ENCODE peak calls at places on chromosomes 16 and 17, in five cellular contexts. One of them, this sample, is unnamed.

GRCh38 chr16:11136600-11136999 is 119.4 kb downstream of the SOCS1 start:
- DNase-seq in head of caudate nucleus: no peak
- DNase-seq in NCI-H524 treated with DMSO at 0.1 percent for 48 hours: no peak
- DNase-seq in fibroblast of the conjunctiva: no peak
- DNase-seq in mucosa of gallbladder: no peak
- DNase-seq in this sample: peak

GRCh38 chr17:15779119-15779518 is 47.0 kb downstream of the TBC1D26 start:
- DNase-seq in fibroblast of the conjunctiva: no peak
- DNase-seq in mucosa of gallbladder: no peak
- DNase-seq in NCI-H524 treated with DMSO at 0.1 percent for 48 hours: no peak
- DNase-seq in head of caudate nucleus: no peak
- DNase-seq in this sample: no peak

GRCh38 chr16:57866529-57866918 is 64.2 kb upstream of the KIFC3 start:
- DNase-seq in mucosa of gallbladder: no peak
- DNase-seq in fibroblast of the conjunctiva: no peak
- DNase-seq in NCI-H524 treated with DMSO at 0.1 percent for 48 hours: no peak
- DNase-seq in head of caudate nucleus: no peak
- DNase-seq in this sample: no peak

GRCh38 chr16:426115-426905 is 861 bp downstream of the RAB11FIP3 start:
- DNase-seq in NCI-H524 treated with DMSO at 0.1 percent for 48 hours: no peak
- DNase-seq in mucosa of gallbladder: no peak
- DNase-seq in head of caudate nucleus: peak
- DNase-seq in fibroblast of the conjunctiva: no peak
- DNase-seq in this sample: peak

GRCh38 chr16:1809281-1809801 is 15.8 kb upstream of the IGFALS start:
- DNase-seq in head of caudate nucleus: no peak
- DNase-seq in fibroblast of the conjunctiva: no peak
- DNase-seq in NCI-H524 treated with DMSO at 0.1 percent for 48 hours: no peak
- DNase-seq in mucosa of gallbladder: no peak
- DNase-seq in this sample: no peak

GRCh38 chr17:29590261-29590978 is 972 bp upstream of the GIT1 start:
- DNase-seq in fibroblast of the conjunctiva: no peak
- DNase-seq in head of caudate nucleus: no peak
- DNase-seq in NCI-H524 treated with DMSO at 0.1 percent for 48 hours: no peak
- DNase-seq in mucosa of gallbladder: no peak
- DNase-seq in this sample: no peak

GRCh38 chr16:69937465-69937951 is 13.6 kb upstream of the CLEC18A start:
- DNase-seq in head of caudate nucleus: peak
- DNase-seq in fibroblast of the conjunctiva: no peak
- DNase-seq in mucosa of gallbladder: no peak
- DNase-seq in NCI-H524 treated with DMSO at 0.1 percent for 48 hours: no peak
- DNase-seq in this sample: no peak

GRCh38 chr16:71723537-71724319 is 773 bp downstream of the PHLPP2 start:
- DNase-seq in fibroblast of the conjunctiva: no peak
- DNase-seq in head of caudate nucleus: peak
- DNase-seq in NCI-H524 treated with DMSO at 0.1 percent for 48 hours: peak
- DNase-seq in mucosa of gallbladder: peak
- DNase-seq in this sample: peak

GRCh38 chr16:67200491-67200890 is 1.6 kb downstream of the ELMO3 start:
- DNase-seq in mucosa of gallbladder: no peak
- DNase-seq in fibroblast of the conjunctiva: no peak
- DNase-seq in head of caudate nucleus: no peak
- DNase-seq in NCI-H524 treated with DMSO at 0.1 percent for 48 hours: no peak
- DNase-seq in this sample: no peak

GRCh38 chr17:7854851-7855642 is at the start of gene TMEM88:
- DNase-seq in fibroblast of the conjunctiva: no peak
- DNase-seq in NCI-H524 treated with DMSO at 0.1 percent for 48 hours: no peak
- DNase-seq in head of caudate nucleus: no peak
- DNase-seq in mucosa of gallbladder: no peak
- DNase-seq in this sample: no peak

GRCh38 chr16:28090646-28091377 is 27.3 kb upstream of the GSG1L start:
- DNase-seq in mucosa of gallbladder: no peak
- DNase-seq in fibroblast of the conjunctiva: no peak
- DNase-seq in head of caudate nucleus: no peak
- DNase-seq in NCI-H524 treated with DMSO at 0.1 percent for 48 hours: no peak
- DNase-seq in this sample: peak

GRCh38 chr17:78501241-78502036 is 75.8 kb downstream of the DNAH17 start:
- DNase-seq in NCI-H524 treated with DMSO at 0.1 percent for 48 hours: no peak
- DNase-seq in mucosa of gallbladder: no peak
- DNase-seq in head of caudate nucleus: no peak
- DNase-seq in fibroblast of the conjunctiva: no peak
- DNase-seq in this sample: no peak

GRCh38 chr17:48555183-48555615 is 10.3 kb upstream of the HOXB2 start:
- DNase-seq in NCI-H524 treated with DMSO at 0.1 percent for 48 hours: peak
- DNase-seq in fibroblast of the conjunctiva: no peak
- DNase-seq in mucosa of gallbladder: no peak
- DNase-seq in head of caudate nucleus: no peak
- DNase-seq in this sample: no peak

GRCh38 chr16:70391881-70392481 is 45.3 kb downstream of the DDX19A start:
- DNase-seq in NCI-H524 treated with DMSO at 0.1 percent for 48 hours: no peak
- DNase-seq in head of caudate nucleus: peak
- DNase-seq in mucosa of gallbladder: no peak
- DNase-seq in fibroblast of the conjunctiva: peak
- DNase-seq in this sample: no peak

GRCh38 chr16:31453255-31454204 is 5.8 kb upstream of the ARMC5 start:
- DNase-seq in head of caudate nucleus: no peak
- DNase-seq in fibroblast of the conjunctiva: peak
- DNase-seq in NCI-H524 treated with DMSO at 0.1 percent for 48 hours: no peak
- DNase-seq in mucosa of gallbladder: no peak
- DNase-seq in this sample: no peak

GRCh38 chr17:7889166-7889584 is 586 bp downstream of the CHD3 start:
- DNase-seq in mucosa of gallbladder: peak
- DNase-seq in head of caudate nucleus: peak
- DNase-seq in NCI-H524 treated with DMSO at 0.1 percent for 48 hours: peak
- DNase-seq in fibroblast of the conjunctiva: peak
- DNase-seq in this sample: peak

GRCh38 chr17:18981642-18982424 is 22.7 kb downstream of the FAM83G start:
- DNase-seq in NCI-H524 treated with DMSO at 0.1 percent for 48 hours: no peak
- DNase-seq in fibroblast of the conjunctiva: no peak
- DNase-seq in mucosa of gallbladder: peak
- DNase-seq in head of caudate nucleus: no peak
- DNase-seq in this sample: peak

GRCh38 chr17:74599023-74599399 is 6.9 kb upstream of the CD300LD start:
- DNase-seq in head of caudate nucleus: no peak
- DNase-seq in NCI-H524 treated with DMSO at 0.1 percent for 48 hours: no peak
- DNase-seq in fibroblast of the conjunctiva: no peak
- DNase-seq in mucosa of gallbladder: no peak
- DNase-seq in this sample: no peak

GRCh38 chr17:3531266-3532101 is 26.1 kb downstream of the TRPV3 start:
- DNase-seq in mucosa of gallbladder: no peak
- DNase-seq in NCI-H524 treated with DMSO at 0.1 percent for 48 hours: no peak
- DNase-seq in fibroblast of the conjunctiva: no peak
- DNase-seq in head of caudate nucleus: peak
- DNase-seq in this sample: no peak

GRCh38 chr17:45384047-45384799 is 48.4 kb downstream of the ARHGAP27 start:
- DNase-seq in NCI-H524 treated with DMSO at 0.1 percent for 48 hours: peak
- DNase-seq in head of caudate nucleus: no peak
- DNase-seq in fibroblast of the conjunctiva: no peak
- DNase-seq in mucosa of gallbladder: no peak
- DNase-seq in this sample: no peak

GRCh38 chr16:47046726-47047602 is 73.5 kb upstream of the DNAJA2 start:
- DNase-seq in fibroblast of the conjunctiva: no peak
- DNase-seq in mucosa of gallbladder: no peak
- DNase-seq in head of caudate nucleus: no peak
- DNase-seq in NCI-H524 treated with DMSO at 0.1 percent for 48 hours: no peak
- DNase-seq in this sample: no peak

GRCh38 chr17:81307636-81308035 is 12.5 kb upstream of the SLC38A10 start:
- DNase-seq in head of caudate nucleus: no peak
- DNase-seq in mucosa of gallbladder: no peak
- DNase-seq in NCI-H524 treated with DMSO at 0.1 percent for 48 hours: no peak
- DNase-seq in fibroblast of the conjunctiva: no peak
- DNase-seq in this sample: no peak

GRCh38 chr17:73498176-73498575 is 146.1 kb downstream of the SDK2 start:
- DNase-seq in NCI-H524 treated with DMSO at 0.1 percent for 48 hours: no peak
- DNase-seq in fibroblast of the conjunctiva: no peak
- DNase-seq in mucosa of gallbladder: no peak
- DNase-seq in head of caudate nucleus: no peak
- DNase-seq in this sample: no peak

GRCh38 chr16:50303605-50304466 is 37.5 kb downstream of the ADCY7 start:
- DNase-seq in head of caudate nucleus: no peak
- DNase-seq in NCI-H524 treated with DMSO at 0.1 percent for 48 hours: no peak
- DNase-seq in fibroblast of the conjunctiva: no peak
- DNase-seq in mucosa of gallbladder: no peak
- DNase-seq in this sample: no peak

This sample was measured in dermis microvascular lymphatic vessel endothelial cell.